ENCODE peak calls at places on chromosomes 12 and 14, in seven cellular contexts. S is neural progenitor cell, Y is HCT116, Z is GM23248, X is heart left ventricle, Q is NT2/D1, M is psoas muscle. E is an unnamed sample.

GRCh38 chr12:93448796-93449195 is 7.0 kb upstream of the UBE2N start:
- DNase-seq in Y (no peak), Q (no peak), X (no peak), M (no peak), Z (no peak), S (no peak), E (no peak)

GRCh38 chr12:24630446-24630845 is 318.5 kb downstream of the BCAT1 start:
- DNase-seq in Z (no peak), Y (no peak), X (no peak), M (no peak), S (peak; percentile 8), Q (no peak), E (no peak)

GRCh38 chr12:64814432-64814831 is 10.0 kb upstream of the TBC1D30 start:
- DNase-seq in Z (no peak), Y (no peak), Q (no peak), S (no peak), M (no peak), X (no peak), E (no peak)

GRCh38 chr12:107557026-107557425 is 128.6 kb upstream of the PWP1 start:
- DNase-seq in S (no peak), Z (no peak), Y (no peak), X (no peak), Q (no peak), M (no peak), E (peak; percentile 51)

GRCh38 chr12:117032593-117033381 is 66.4 kb downstream of the TESC start:
- DNase-seq in Z (peak; percentile 66), M (no peak), Y (no peak), Q (no peak), X (no peak), S (peak; percentile 45), E (peak; percentile 9)

GRCh38 chr12:123076604-123077297 is 74.1 kb downstream of the PITPNM2 start:
- DNase-seq in Z (peak; percentile 30), M (no peak), Q (no peak), Y (no peak), S (no peak), X (no peak), E (no peak)

GRCh38 chr14:95133282-95133681 is 24.0 kb downstream of the DICER1 start:
- DNase-seq in X (no peak), Y (no peak), Z (no peak), Q (no peak), S (peak; percentile 68), M (no peak), E (peak; percentile 7)

GRCh38 chr14:94368956-94369355 is 19.4 kb downstream of the SERPINA1 start:
- DNase-seq in Z (no peak), X (no peak), M (no peak), Q (no peak), S (no peak), Y (no peak), E (no peak)

GRCh38 chr12:16608346-16608745 is 2.4 kb upstream of the LMO3 start:
- DNase-seq in Q (no peak), Z (no peak), S (no peak), Y (no peak), M (no peak), X (no peak), E (no peak)

GRCh38 chr12:32051511-32052299 is 54.9 kb upstream of the BICD1 start:
- DNase-seq in M (no peak), Y (peak; percentile 48), Q (no peak), Z (peak; percentile 95), X (no peak), S (no peak), E (peak; percentile 88)

GRCh38 chr12:124321556-124322270 is 26.8 kb downstream of the RFLNA start:
- DNase-seq in Z (peak; percentile 73), M (no peak), S (no peak), Y (no peak), X (no peak), Q (no peak), E (no peak)

GRCh38 chr12:69688496-69689427 is 10.3 kb downstream of the BEST3 start:
- DNase-seq in M (peak; percentile 90), Q (peak; percentile 69), Z (peak; percentile 95), X (peak; percentile 37), Y (peak; percentile 80), S (peak; percentile 68), E (peak; percentile 72)

GRCh38 chr14:81303258-81303935 is 82.6 kb upstream of the GTF2A1 start:
- DNase-seq in Z (no peak), S (no peak), X (no peak), Q (no peak), Y (peak; percentile 86), M (peak; percentile 47), E (no peak)

GRCh38 chr14:31122921-31123320 is 84.7 kb downstream of the HECTD1 start:
- DNase-seq in M (no peak), Z (no peak), Y (no peak), X (no peak), S (no peak), Q (peak; percentile 5), E (no peak)

GRCh38 chr12:131209082-131210070 is 255.7 kb downstream of the ADGRD1 start:
- DNase-seq in Y (no peak), Q (no peak), M (no peak), S (no peak), X (no peak), Z (no peak), E (no peak)

GRCh38 chr12:19437996-19438395 is 1.3 kb upstream of the AEBP2 start:
- DNase-seq in Y (no peak), Q (peak; percentile 87), Z (no peak), S (peak; percentile 20), X (no peak), M (no peak), E (no peak)

GRCh38 chr12:43120189-43120588 is 431.8 kb downstream of the ADAMTS20 start:
- DNase-seq in X (no peak), Z (no peak), Y (no peak), M (no peak), Q (no peak), S (no peak), E (peak; percentile 42)

GRCh38 chr12:93704122-93704521 is 26.9 kb downstream of the CRADD start:
- DNase-seq in Q (no peak), X (no peak), Y (no peak), Z (no peak), M (no peak), S (no peak), E (no peak)

GRCh38 chr14:79629372-79629771 is 581.9 kb downstream of the DIO2 start:
- DNase-seq in X (no peak), Z (no peak), Y (no peak), M (no peak), Q (no peak), S (peak; percentile 4), E (no peak)

GRCh38 chr14:31057035-31057434 is 30.9 kb upstream of the STRN3 start:
- DNase-seq in Z (peak; percentile 15), X (no peak), M (no peak), Y (no peak), S (no peak), Q (no peak), E (no peak)

GRCh38 chr12:617304-617915 is 45.8 kb downstream of the NINJ2 start:
- DNase-seq in Y (no peak), Q (no peak), X (peak; percentile 36), S (no peak), M (peak; percentile 57), Z (no peak), E (no peak)

GRCh38 chr12:132786192-132786591 is 24.6 kb upstream of the ANKLE2 start:
- DNase-seq in S (no peak), Y (no peak), Z (no peak), M (no peak), Q (no peak), X (no peak), E (no peak)
- H3K36me3 ChIP-seq in S (no peaks in the 10 kb centered on the region), Y (peaks cover 7% of the 10 kb centered on the region), Z (peaks cover 42% of the 10 kb centered on the region), M (peaks cover 4% of the 10 kb centered on the region), Q (peaks cover 85% of the 10 kb centered on the region), X (peaks cover 83% of the 10 kb centered on the region), E (peaks cover 74% of the 10 kb centered on the region)

GRCh38 chr12:34605510-34605887 is 583.2 kb downstream of the ALG10 start:
- DNase-seq in M (no peak), X (no peak), Y (no peak), Z (no peak), Q (no peak), S (no peak), E (no peak)

GRCh38 chr12:34603382-34604035 is 581.2 kb downstream of the ALG10 start:
- DNase-seq in Q (no peak), M (no peak), Y (no peak), S (no peak), X (no peak), Z (no peak), E (peak; percentile 37)

GRCh38 chr12:34604631-34605509 is 582.6 kb downstream of the ALG10 start:
- DNase-seq in M (no peak), Q (no peak), X (no peak), Z (no peak), Y (no peak), S (no peak), E (peak; percentile 39)

GRCh38 chr12:34602213-34602940 is 580.1 kb downstream of the ALG10 start:
- DNase-seq in X (no peak), Q (no peak), Z (no peak), S (no peak), Y (no peak), M (no peak), E (no peak)

DNA sequence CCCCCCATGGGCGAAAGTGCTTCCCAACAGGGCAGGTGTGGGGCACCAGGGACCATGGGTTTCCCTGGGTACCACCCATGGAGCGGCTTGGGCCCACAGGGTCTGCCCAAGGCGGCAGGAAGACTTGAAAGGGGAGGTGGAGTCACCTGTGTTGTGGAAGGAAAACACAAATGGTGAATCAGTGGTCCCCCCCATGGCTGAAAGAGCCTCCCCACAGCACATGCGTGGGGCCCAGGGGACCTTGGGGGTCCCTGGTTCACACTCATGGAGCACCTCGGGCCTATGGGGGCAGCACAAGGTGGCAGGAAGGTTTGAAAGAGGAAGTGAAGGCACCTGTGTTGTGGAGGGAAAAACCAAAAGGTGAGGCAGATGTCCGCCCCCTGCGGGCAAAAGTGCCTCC is 581.9 kb downstream of the ALG10 start:
- DNase-seq in Y (no peak), M (no peak), Q (no peak), Z (no peak), X (no peak), S (no peak), E (no peak)
- H3K9me3 ChIP-seq in Y (peaks cover 3% of the 10 kb centered on the region), M (no peaks in the 10 kb centered on the region), Q (peaks cover 3% of the 10 kb centered on the region), Z (no peaks in the 10 kb centered on the region), X (peaks cover 70% of the 10 kb centered on the region), S (no peaks in the 10 kb centered on the region), E (peaks cover 11% of the 10 kb centered on the region)

DNA sequence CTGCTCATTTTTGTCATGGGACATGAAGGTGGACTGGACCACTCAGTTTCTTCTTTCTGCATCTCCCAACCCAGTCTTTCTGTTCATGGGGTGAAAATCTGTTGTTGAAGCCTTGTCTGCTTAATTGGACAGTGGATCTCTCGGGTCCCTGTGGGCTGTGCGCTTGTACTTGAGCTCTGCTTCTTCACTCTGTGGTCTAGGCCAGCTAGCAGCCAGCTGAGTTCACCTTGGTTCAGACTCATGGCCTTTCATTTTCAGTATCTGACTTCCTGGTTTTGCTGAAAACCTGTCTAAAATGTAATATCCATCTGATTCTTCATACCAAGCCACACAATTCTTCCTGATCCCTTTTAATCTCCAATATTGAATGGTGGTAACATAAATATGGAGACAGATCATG is 117.2 kb downstream of the LRRK2 start:
- DNase-seq in Y (no peak), S (no peak), Q (no peak), M (no peak), Z (no peak), X (no peak), E (no peak)
- H3K36me3 ChIP-seq in Y (no peaks in the 10 kb centered on the region), S (no peaks in the 10 kb centered on the region), Q (no peaks in the 10 kb centered on the region), M (no peaks in the 10 kb centered on the region), Z (no peaks in the 10 kb centered on the region), X (peaks cover 3% of the 10 kb centered on the region), E (no peaks in the 10 kb centered on the region)

DNA sequence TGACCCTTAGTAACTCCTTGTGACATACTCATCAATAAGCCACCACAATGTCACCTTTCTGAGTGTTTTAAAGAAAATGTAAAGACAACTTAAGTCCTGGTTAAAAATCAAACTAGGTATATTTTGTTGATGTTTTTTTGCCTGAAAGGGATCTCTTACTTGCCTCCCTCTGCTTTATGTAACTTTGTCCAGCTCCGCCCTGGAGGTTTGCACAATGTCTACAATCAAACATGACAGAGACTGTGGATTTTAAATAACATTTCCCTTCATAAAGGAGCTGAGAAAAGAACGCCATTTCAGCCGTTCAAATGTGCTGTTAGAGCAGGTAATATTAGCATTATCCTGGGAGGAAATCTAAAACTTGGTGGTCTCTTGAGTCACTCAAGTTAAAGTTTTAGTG is 613.9 kb downstream of the SOX5 start:
- DNase-seq in S (no peak), Q (no peak), X (no peak), Y (no peak), M (no peak), Z (no peak), E (no peak)
- H3K9me3 ChIP-seq in S (no peaks in the 10 kb centered on the region), Q (no peaks in the 10 kb centered on the region), X (no peaks in the 10 kb centered on the region), Y (peaks cover 29% of the 10 kb centered on the region), M (no peaks in the 10 kb centered on the region), Z (no peaks in the 10 kb centered on the region), E (no peaks in the 10 kb centered on the region)

E was measured in SJSA1.